ENCODE peak calls at places on chromosomes 11 and 22, in nine cellular contexts. A is tibial artery, T is vagina, D is HCT116, W is right atrium auricular region, V is A549, Z is right lobe of liver, U is body of pancreas, P is cardiac muscle cell. F is an unnamed sample.

GRCh38 chr11:72629266-72629665 is 45.0 kb downstream of the PDE2A start:
- DNase-seq in A (no peak), T (no peak), D (no peak), W (no peak), V (no peak), Z (no peak), U (no peak), P (no peak), F (no peak)

GRCh38 chr11:26283852-26284421 is 48.0 kb upstream of the ANO3 start:
- DNase-seq in A (no peak), T (no peak), D (no peak), W (no peak), V (no peak), Z (no peak), U (no peak), P (no peak), F (no peak)

GRCh38 chr22:40444483-40444787 is 74.0 kb downstream of the SGSM3 start:
- DNase-seq in A (no peak), T (no peak), D (no peak), W (peak; percentile 55), V (no peak), Z (no peak), U (no peak), P (no peak), F (no peak)

GRCh38 chr11:121459413-121460041 is 6.8 kb upstream of the SORL1-AS1 start:
- DNase-seq in A (no peak), T (no peak), D (no peak), W (no peak), V (no peak), Z (peak; percentile 89), U (no peak), P (no peak), F (no peak)

GRCh38 chr22:35749808-35750207 is 32.1 kb downstream of the APOL5 start:
- DNase-seq in A (no peak), T (no peak), D (no peak), W (no peak), V (no peak), Z (no peak), U (no peak), P (no peak), F (no peak)

GRCh38 chr11:2202900-2203439 is 31.4 kb upstream of the TH start:
- DNase-seq in A (no peak), T (no peak), D (no peak), W (no peak), V (no peak), Z (peak; percentile 43), U (peak; percentile 2), P (no peak), F (no peak)

GRCh38 chr11:104531075-104531474 is 367.1 kb upstream of the PDGFD start:
- DNase-seq in A (no peak), T (no peak), D (no peak), W (no peak), V (peak; percentile 8), Z (no peak), U (no peak), P (no peak), F (peak; percentile 62)

GRCh38 chr11:61534025-61534900 is 25.7 kb downstream of the LRRC10B start:
- DNase-seq in A (no peak), T (no peak), D (no peak), W (no peak), V (no peak), Z (no peak), U (no peak), P (no peak), F (no peak)

GRCh38 chr11:64876226-64876750 is 2.1 kb downstream of the EHD1 start:
- DNase-seq in A (no peak), T (no peak), D (no peak), W (no peak), V (no peak), Z (peak; percentile 57), U (no peak), P (no peak), F (no peak)

GRCh38 chr11:64876835-64877341 is 1.5 kb downstream of the EHD1 start:
- DNase-seq in A (no peak), T (no peak), D (no peak), W (no peak), V (no peak), Z (peak; percentile 54), U (peak; percentile 67), P (no peak), F (no peak)

GRCh38 chr11:64874308-64874707 is 4.1 kb downstream of the EHD1 start:
- DNase-seq in A (no peak), T (no peak), D (no peak), W (no peak), V (no peak), Z (no peak), U (no peak), P (no peak), F (no peak)

GRCh38 chr11:64874841-64875240 is 3.6 kb downstream of the EHD1 start:
- DNase-seq in A (no peak), T (no peak), D (no peak), W (no peak), V (no peak), Z (no peak), U (no peak), P (no peak), F (no peak)

DNA sequence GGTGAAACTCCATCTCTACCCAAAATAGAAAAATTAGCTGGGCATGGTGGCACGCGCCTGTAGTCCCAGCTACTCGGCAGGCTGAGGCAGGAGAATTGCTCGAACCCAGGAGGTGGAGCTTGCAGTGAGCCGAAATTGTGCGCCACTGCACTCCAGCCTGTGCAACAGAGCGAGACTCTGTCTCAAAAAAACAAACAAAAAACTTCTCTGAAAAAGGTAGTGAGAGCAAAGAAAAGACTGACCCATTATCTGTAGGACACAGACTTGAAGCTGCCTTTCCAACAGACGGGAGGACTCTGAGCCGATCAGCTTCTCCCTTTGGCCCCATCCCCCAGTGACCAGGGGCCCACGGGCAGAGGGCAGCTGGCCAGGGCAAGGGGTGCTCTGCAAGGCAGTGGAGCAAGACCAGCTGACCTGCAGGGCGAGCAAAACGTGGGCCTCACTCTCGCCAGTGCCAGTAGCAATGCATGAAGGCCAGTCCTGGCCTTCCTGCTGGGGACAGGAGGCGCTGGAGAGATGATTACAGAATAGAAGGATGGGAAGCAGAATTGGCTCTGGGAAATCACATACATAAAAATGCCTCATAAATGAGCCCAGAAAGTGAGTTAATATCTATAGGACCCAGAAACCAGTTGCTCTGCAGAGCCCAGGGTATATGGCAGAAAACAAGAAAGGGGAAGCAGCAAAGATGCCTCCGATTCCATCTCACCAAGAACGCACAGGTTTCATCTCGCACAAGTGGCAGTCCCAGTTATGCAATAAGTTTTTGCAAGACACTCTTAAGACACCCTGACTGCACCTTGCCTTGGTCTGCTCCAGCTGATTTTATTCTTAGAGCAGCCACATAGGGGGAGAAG is 2.8 kb downstream of the EHD1 start:
- DNase-seq in A (no peak), T (no peak), D (no peak), W (no peak), V (no peak), Z (peak; percentile 89), U (no peak), P (no peak), F (no peak)
- TF ChIP-seq CTCF in A (no peak), T (no peak), D (no peak), W (no peak), V (no peak), Z (peak; percentile 9), U (no peak), P (no peak), F (no peak)

GRCh38 chr11:76628408-76628947 is 42.1 kb downstream of the LRRC32 start:
- DNase-seq in A (no peak), T (peak; percentile 82), D (no peak), W (peak; percentile 56), V (no peak), Z (no peak), U (no peak), P (no peak), F (peak; percentile 30)
- H3K27ac ChIP-seq in A (peak overlapping the region; percentile 86), T (peak overlapping the region; percentile 90), D (no peak overlapping the region), W (peak overlapping the region; percentile 85), V (no peak overlapping the region), Z (no peak overlapping the region), U (no peak overlapping the region), P (no peak overlapping the region), F (no peak overlapping the region)

DNA sequence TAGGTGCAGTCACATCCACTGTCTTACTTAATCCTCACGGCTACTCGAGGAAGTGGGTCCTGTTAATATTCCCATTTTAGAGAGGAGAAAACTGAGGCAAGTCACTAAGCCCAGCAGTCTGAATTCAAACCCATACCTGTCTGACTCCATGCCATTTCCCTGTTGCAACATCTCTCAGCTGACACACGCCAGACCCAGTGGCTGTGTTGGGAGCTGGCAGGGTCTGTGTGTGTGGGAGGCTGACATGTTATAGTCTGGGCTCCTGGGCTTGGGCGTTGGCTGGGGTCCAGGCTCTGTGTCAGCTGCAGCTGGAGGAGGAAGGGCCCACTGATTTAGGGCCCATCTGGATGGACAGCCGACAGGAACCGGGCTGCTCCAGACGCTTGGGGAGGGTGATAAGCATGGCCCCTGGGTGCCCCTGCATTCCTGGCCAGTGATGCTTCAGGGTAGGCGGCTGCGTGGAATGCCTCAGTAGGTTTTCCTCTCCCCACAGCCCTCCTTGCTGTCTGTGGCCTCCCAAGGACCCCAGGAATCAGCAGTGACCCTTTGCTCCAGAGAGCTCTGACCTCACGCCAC is 562.5 kb downstream of the MN1 start:
- DNase-seq in A (peak; percentile 69), T (no peak), D (no peak), W (peak; percentile 89), V (peak; percentile 91), Z (peak; percentile 59), U (peak; percentile 77), P (peak; percentile 100), F (no peak)
- TF ChIP-seq CTCF in A (no peak), T (no peak), D (no peak), W (no peak), V (no peak), Z (no peak), U (no peak), P (no peak), F (no peak)

GRCh38 chr11:9955387-9955786 is 291.5 kb downstream of the SWAP70 start:
- DNase-seq in A (no peak), T (no peak), D (no peak), W (no peak), V (no peak), Z (no peak), U (no peak), P (no peak), F (no peak)

GRCh38 chr11:9951714-9952275 is 287.9 kb downstream of the SWAP70 start:
- DNase-seq in A (no peak), T (no peak), D (no peak), W (no peak), V (no peak), Z (no peak), U (no peak), P (peak; percentile 54), F (no peak)

GRCh38 chr11:9957072-9957471 is 293.2 kb downstream of the SWAP70 start:
- DNase-seq in A (no peak), T (no peak), D (no peak), W (no peak), V (no peak), Z (no peak), U (no peak), P (no peak), F (no peak)

GRCh38 chr11:9956483-9956882 is 292.6 kb downstream of the SWAP70 start:
- DNase-seq in A (no peak), T (no peak), D (no peak), W (no peak), V (no peak), Z (no peak), U (no peak), P (peak; percentile 10), F (no peak)

DNA sequence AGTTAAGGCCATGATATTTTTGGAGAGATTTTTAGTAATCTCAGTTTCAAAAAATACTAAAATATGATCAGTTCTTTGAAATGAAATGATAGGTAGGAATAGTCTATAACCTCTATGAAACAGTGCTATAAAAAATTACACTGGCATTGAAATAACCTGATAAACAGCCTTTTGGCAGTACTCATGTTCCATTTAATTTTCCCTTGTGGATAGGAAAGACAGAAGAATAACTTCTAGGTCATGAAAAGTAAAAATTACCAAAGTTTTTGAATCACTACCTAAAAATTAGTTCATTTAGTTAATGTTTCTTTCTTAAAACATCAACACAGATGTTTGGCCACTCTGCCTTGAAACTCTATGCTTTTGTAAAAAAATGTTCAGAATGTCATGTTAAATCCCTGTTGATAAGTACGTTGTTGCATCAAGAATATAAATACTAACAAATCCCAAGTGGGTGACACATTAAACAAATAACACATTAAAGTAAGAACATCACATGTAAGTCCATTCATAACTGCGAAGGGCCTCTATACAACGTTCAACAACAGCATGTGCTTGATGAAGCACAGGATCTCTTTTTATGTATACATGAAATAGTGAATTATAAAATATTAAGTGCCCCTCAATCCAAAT is 290.2 kb downstream of the SWAP70 start:
- DNase-seq in A (no peak), T (no peak), D (no peak), W (no peak), V (peak; percentile 32), Z (no peak), U (no peak), P (peak; percentile 31), F (no peak)
- H3K27ac ChIP-seq in A (no peak overlapping the region), T (no peak overlapping the region), D (no peak overlapping the region), W (no peak overlapping the region), V (no peak overlapping the region), Z (no peak overlapping the region), U (no peak overlapping the region), P (no peak overlapping the region), F (no peak overlapping the region)

F was measured in endodermal cell.